ENCODE peak calls at places on chromosomes 5 and 9, in nine cellular contexts. One of them, this sample, is unnamed.
A peak's percentile ranks its signal among the peaks of the same experiment; 100 is the strongest.

GRCh38 chr5:80414113-80414512 is 6.2 kb downstream of the ZFYVE16 start:
- DNase-seq in progenitor cell of endocrine pancreas: no peak
- DNase-seq in body of pancreas: no peak
- DNase-seq in heart left ventricle: no peak
- DNase-seq in right lobe of liver: no peak
- DNase-seq in HFFc6: no peak
- DNase-seq in left lung: no peak
- DNase-seq in psoas muscle: no peak
- DNase-seq in activated CD8-positive, alpha-beta T cell treated with anti-CD3 and anti-CD28 coated beads for 36 hours: no peak
- DNase-seq in this sample: no peak

GRCh38 chr5:77563475-77563874 is 71.4 kb upstream of the WDR41 start:
- DNase-seq in progenitor cell of endocrine pancreas: no peak
- DNase-seq in body of pancreas: no peak
- DNase-seq in heart left ventricle: no peak
- DNase-seq in right lobe of liver: no peak
- DNase-seq in HFFc6: no peak
- DNase-seq in left lung: no peak
- DNase-seq in psoas muscle: no peak
- DNase-seq in activated CD8-positive, alpha-beta T cell treated with anti-CD3 and anti-CD28 coated beads for 36 hours: no peak
- DNase-seq in this sample: no peak

GRCh38 chr5:68875351-68875750 is 218.5 kb upstream of the SLC30A5 start:
- DNase-seq in progenitor cell of endocrine pancreas: no peak
- DNase-seq in body of pancreas: no peak
- DNase-seq in heart left ventricle: no peak
- DNase-seq in right lobe of liver: no peak
- DNase-seq in HFFc6: no peak
- DNase-seq in left lung: no peak
- DNase-seq in psoas muscle: no peak
- DNase-seq in activated CD8-positive, alpha-beta T cell treated with anti-CD3 and anti-CD28 coated beads for 36 hours: peak; percentile 53
- DNase-seq in this sample: no peak

GRCh38 chr5:170584003-170584402 is 80.2 kb downstream of the KCNIP1 start:
- DNase-seq in progenitor cell of endocrine pancreas: no peak
- DNase-seq in body of pancreas: no peak
- DNase-seq in heart left ventricle: no peak
- DNase-seq in right lobe of liver: no peak
- DNase-seq in HFFc6: no peak
- DNase-seq in left lung: no peak
- DNase-seq in psoas muscle: no peak
- DNase-seq in activated CD8-positive, alpha-beta T cell treated with anti-CD3 and anti-CD28 coated beads for 36 hours: no peak
- DNase-seq in this sample: no peak

GRCh38 chr9:117414906-117415583 is at the start of gene ASTN2:
- DNase-seq in progenitor cell of endocrine pancreas: peak; percentile 31
- DNase-seq in body of pancreas: peak; percentile 10
- DNase-seq in heart left ventricle: peak; percentile 27
- DNase-seq in right lobe of liver: peak; percentile 54
- DNase-seq in HFFc6: no peak
- DNase-seq in left lung: no peak
- DNase-seq in psoas muscle: peak; percentile 61
- DNase-seq in activated CD8-positive, alpha-beta T cell treated with anti-CD3 and anti-CD28 coated beads for 36 hours: no peak
- DNase-seq in this sample: no peak

GRCh38 chr5:154614125-154614524 is 136.1 kb upstream of the HAND1 start:
- DNase-seq in progenitor cell of endocrine pancreas: no peak
- DNase-seq in body of pancreas: no peak
- DNase-seq in heart left ventricle: no peak
- DNase-seq in right lobe of liver: no peak
- DNase-seq in HFFc6: no peak
- DNase-seq in left lung: no peak
- DNase-seq in psoas muscle: no peak
- DNase-seq in activated CD8-positive, alpha-beta T cell treated with anti-CD3 and anti-CD28 coated beads for 36 hours: no peak
- DNase-seq in this sample: no peak

GRCh38 chr5:151868451-151868850 is 56.2 kb downstream of the GLRA1 start:
- DNase-seq in progenitor cell of endocrine pancreas: no peak
- DNase-seq in body of pancreas: no peak
- DNase-seq in heart left ventricle: no peak
- DNase-seq in right lobe of liver: no peak
- DNase-seq in HFFc6: no peak
- DNase-seq in left lung: no peak
- DNase-seq in psoas muscle: no peak
- DNase-seq in activated CD8-positive, alpha-beta T cell treated with anti-CD3 and anti-CD28 coated beads for 36 hours: peak; percentile 41
- DNase-seq in this sample: no peak

GRCh38 chr5:141623197-141623596 is 4.4 kb upstream of the DIAPH1 start:
- DNase-seq in progenitor cell of endocrine pancreas: no peak
- DNase-seq in body of pancreas: peak; percentile 45
- DNase-seq in heart left ventricle: no peak
- DNase-seq in right lobe of liver: no peak
- DNase-seq in HFFc6: no peak
- DNase-seq in left lung: no peak
- DNase-seq in psoas muscle: no peak
- DNase-seq in activated CD8-positive, alpha-beta T cell treated with anti-CD3 and anti-CD28 coated beads for 36 hours: peak; percentile 54
- DNase-seq in this sample: no peak

GRCh38 chr5:127812570-127812969 is 109.4 kb downstream of the CCDC192 start:
- DNase-seq in progenitor cell of endocrine pancreas: no peak
- DNase-seq in body of pancreas: no peak
- DNase-seq in heart left ventricle: no peak
- DNase-seq in right lobe of liver: no peak
- DNase-seq in HFFc6: no peak
- DNase-seq in left lung: no peak
- DNase-seq in psoas muscle: no peak
- DNase-seq in activated CD8-positive, alpha-beta T cell treated with anti-CD3 and anti-CD28 coated beads for 36 hours: no peak
- DNase-seq in this sample: peak; percentile 9

GRCh38 chr5:15020731-15021130 is 149.2 kb upstream of the ANKH start:
- DNase-seq in progenitor cell of endocrine pancreas: no peak
- DNase-seq in body of pancreas: no peak
- DNase-seq in heart left ventricle: no peak
- DNase-seq in right lobe of liver: no peak
- DNase-seq in HFFc6: no peak
- DNase-seq in left lung: no peak
- DNase-seq in psoas muscle: no peak
- DNase-seq in activated CD8-positive, alpha-beta T cell treated with anti-CD3 and anti-CD28 coated beads for 36 hours: no peak
- DNase-seq in this sample: no peak

GRCh38 chr9:11086561-11086960 is 473.8 kb upstream of the PTPRD start:
- DNase-seq in progenitor cell of endocrine pancreas: no peak
- DNase-seq in body of pancreas: no peak
- DNase-seq in heart left ventricle: no peak
- DNase-seq in right lobe of liver: no peak
- DNase-seq in HFFc6: no peak
- DNase-seq in left lung: no peak
- DNase-seq in psoas muscle: no peak
- DNase-seq in activated CD8-positive, alpha-beta T cell treated with anti-CD3 and anti-CD28 coated beads for 36 hours: no peak
- DNase-seq in this sample: no peak

GRCh38 chr5:163407034-163407652 is 30.3 kb upstream of the CCNG1 start:
- DNase-seq in progenitor cell of endocrine pancreas: no peak
- DNase-seq in body of pancreas: no peak
- DNase-seq in heart left ventricle: no peak
- DNase-seq in right lobe of liver: no peak
- DNase-seq in HFFc6: no peak
- DNase-seq in left lung: no peak
- DNase-seq in psoas muscle: no peak
- DNase-seq in activated CD8-positive, alpha-beta T cell treated with anti-CD3 and anti-CD28 coated beads for 36 hours: no peak
- DNase-seq in this sample: no peak

GRCh38 chr9:118931941-118932340 is 437.3 kb downstream of the BRINP1 start:
- DNase-seq in progenitor cell of endocrine pancreas: no peak
- DNase-seq in body of pancreas: no peak
- DNase-seq in heart left ventricle: no peak
- DNase-seq in right lobe of liver: no peak
- DNase-seq in HFFc6: no peak
- DNase-seq in left lung: no peak
- DNase-seq in psoas muscle: no peak
- DNase-seq in activated CD8-positive, alpha-beta T cell treated with anti-CD3 and anti-CD28 coated beads for 36 hours: no peak
- DNase-seq in this sample: no peak

GRCh38 chr5:168239325-168239724 is 52.1 kb upstream of the WWC1 start:
- DNase-seq in progenitor cell of endocrine pancreas: no peak
- DNase-seq in body of pancreas: no peak
- DNase-seq in heart left ventricle: no peak
- DNase-seq in right lobe of liver: no peak
- DNase-seq in HFFc6: no peak
- DNase-seq in left lung: no peak
- DNase-seq in psoas muscle: no peak
- DNase-seq in activated CD8-positive, alpha-beta T cell treated with anti-CD3 and anti-CD28 coated beads for 36 hours: no peak
- DNase-seq in this sample: no peak

GRCh38 chr5:107389130-107389553 is 281.6 kb downstream of the EFNA5 start:
- DNase-seq in progenitor cell of endocrine pancreas: no peak
- DNase-seq in body of pancreas: peak; percentile 24
- DNase-seq in heart left ventricle: no peak
- DNase-seq in right lobe of liver: no peak
- DNase-seq in HFFc6: peak; percentile 1
- DNase-seq in left lung: no peak
- DNase-seq in psoas muscle: no peak
- DNase-seq in activated CD8-positive, alpha-beta T cell treated with anti-CD3 and anti-CD28 coated beads for 36 hours: peak; percentile 35
- DNase-seq in this sample: no peak

DNA sequence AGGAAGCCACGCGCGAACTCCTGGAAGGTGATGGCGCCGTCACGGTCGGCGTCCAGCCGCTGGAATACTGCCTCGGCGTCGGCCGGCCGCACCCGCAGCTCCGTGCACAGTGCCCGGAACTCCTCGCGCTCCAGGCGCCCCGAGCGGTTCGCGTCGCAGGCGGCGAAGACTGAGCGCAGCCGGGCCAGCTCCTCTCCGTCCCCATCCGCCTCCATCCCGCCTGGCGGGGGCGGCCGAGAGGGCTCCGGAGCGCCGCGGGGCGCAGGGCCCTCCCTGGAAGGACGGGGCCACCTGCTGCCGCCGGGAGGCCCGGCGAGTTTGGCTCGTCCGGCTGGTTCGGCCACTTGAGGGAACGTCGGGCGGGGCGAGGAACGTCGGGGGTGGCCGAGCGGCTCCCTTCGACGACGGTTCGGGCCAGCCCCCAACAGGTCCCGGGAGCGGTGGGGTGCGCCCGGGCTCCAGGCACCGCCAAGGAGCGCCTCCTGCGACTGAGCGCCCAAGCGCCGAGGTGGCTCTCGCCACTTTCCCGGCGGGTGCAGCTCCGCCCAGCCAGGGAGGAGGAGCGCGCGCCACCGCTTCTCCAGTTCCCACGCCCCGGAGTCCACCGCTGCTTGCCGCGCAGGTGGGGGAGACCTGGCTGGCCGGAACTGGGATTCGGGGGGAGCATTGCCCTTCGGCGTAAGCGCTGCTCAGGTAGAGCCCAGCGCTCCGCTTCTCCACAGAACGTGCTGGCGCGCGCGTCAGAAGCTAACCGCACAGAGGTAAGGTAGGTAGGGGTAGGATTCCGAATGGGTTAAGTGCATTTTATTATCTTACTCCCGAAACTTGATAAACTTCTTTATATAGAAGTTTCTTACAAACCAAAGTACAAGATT is at the start of gene RASEF:
- DNase-seq in progenitor cell of endocrine pancreas: peak; percentile 79
- DNase-seq in body of pancreas: peak; percentile 91
- DNase-seq in heart left ventricle: no peak
- DNase-seq in right lobe of liver: peak; percentile 60
- DNase-seq in HFFc6: no peak
- DNase-seq in left lung: peak; percentile 91
- DNase-seq in psoas muscle: peak; percentile 39
- DNase-seq in activated CD8-positive, alpha-beta T cell treated with anti-CD3 and anti-CD28 coated beads for 36 hours: no peak
- DNase-seq in this sample: peak; percentile 85
- TF ChIP-seq CTCF in progenitor cell of endocrine pancreas: peak; percentile 51
- TF ChIP-seq CTCF in body of pancreas: peak; percentile 53
- TF ChIP-seq CTCF in heart left ventricle: peak; percentile 13
- TF ChIP-seq CTCF in right lobe of liver: no peak
- TF ChIP-seq CTCF in HFFc6: peak; percentile 42
- TF ChIP-seq CTCF in left lung: no peak
- TF ChIP-seq CTCF in psoas muscle: no peak
- TF ChIP-seq CTCF in activated CD8-positive, alpha-beta T cell treated with anti-CD3 and anti-CD28 coated beads for 36 hours: no peak
- TF ChIP-seq CTCF in this sample: peak; percentile 23

GRCh38 chr5:60649288-60649917 is 50.6 kb downstream of the DEPDC1B start:
- DNase-seq in progenitor cell of endocrine pancreas: no peak
- DNase-seq in body of pancreas: no peak
- DNase-seq in heart left ventricle: no peak
- DNase-seq in right lobe of liver: no peak
- DNase-seq in HFFc6: peak; percentile 57
- DNase-seq in left lung: no peak
- DNase-seq in psoas muscle: no peak
- DNase-seq in activated CD8-positive, alpha-beta T cell treated with anti-CD3 and anti-CD28 coated beads for 36 hours: no peak
- DNase-seq in this sample: peak; percentile 62
- TF ChIP-seq CTCF in progenitor cell of endocrine pancreas: peak; percentile 69
- TF ChIP-seq CTCF in body of pancreas: peak; percentile 51
- TF ChIP-seq CTCF in heart left ventricle: peak; percentile 28
- TF ChIP-seq CTCF in right lobe of liver: peak; percentile 65
- TF ChIP-seq CTCF in HFFc6: peak; percentile 88
- TF ChIP-seq CTCF in left lung: peak; percentile 52
- TF ChIP-seq CTCF in psoas muscle: peak; percentile 24
- TF ChIP-seq CTCF in activated CD8-positive, alpha-beta T cell treated with anti-CD3 and anti-CD28 coated beads for 36 hours: peak; percentile 73
- TF ChIP-seq CTCF in this sample: peak; percentile 74

GRCh38 chr5:72246239-72246580 is 73.8 kb downstream of the MRPS27 start:
- DNase-seq in progenitor cell of endocrine pancreas: no peak
- DNase-seq in body of pancreas: no peak
- DNase-seq in heart left ventricle: no peak
- DNase-seq in right lobe of liver: no peak
- DNase-seq in HFFc6: peak; percentile 9
- DNase-seq in left lung: no peak
- DNase-seq in psoas muscle: no peak
- DNase-seq in activated CD8-positive, alpha-beta T cell treated with anti-CD3 and anti-CD28 coated beads for 36 hours: no peak
- DNase-seq in this sample: no peak
- TF ChIP-seq CTCF in progenitor cell of endocrine pancreas: no peak
- TF ChIP-seq CTCF in body of pancreas: peak; percentile 33
- TF ChIP-seq CTCF in heart left ventricle: peak; percentile 9
- TF ChIP-seq CTCF in right lobe of liver: no peak
- TF ChIP-seq CTCF in HFFc6: no peak
- TF ChIP-seq CTCF in left lung: no peak
- TF ChIP-seq CTCF in psoas muscle: no peak
- TF ChIP-seq CTCF in activated CD8-positive, alpha-beta T cell treated with anti-CD3 and anti-CD28 coated beads for 36 hours: no peak
- TF ChIP-seq CTCF in this sample: no peak

GRCh38 chr9:128106181-128106939 is 21.2 kb downstream of the PTGES2 start:
- DNase-seq in progenitor cell of endocrine pancreas: no peak
- DNase-seq in body of pancreas: no peak
- DNase-seq in heart left ventricle: peak; percentile 29
- DNase-seq in right lobe of liver: no peak
- DNase-seq in HFFc6: no peak
- DNase-seq in left lung: peak; percentile 68
- DNase-seq in psoas muscle: peak; percentile 67
- DNase-seq in activated CD8-positive, alpha-beta T cell treated with anti-CD3 and anti-CD28 coated beads for 36 hours: no peak
- DNase-seq in this sample: no peak
- TF ChIP-seq CTCF in progenitor cell of endocrine pancreas: no peak
- TF ChIP-seq CTCF in body of pancreas: no peak
- TF ChIP-seq CTCF in heart left ventricle: no peak
- TF ChIP-seq CTCF in right lobe of liver: no peak
- TF ChIP-seq CTCF in HFFc6: peak; percentile 45
- TF ChIP-seq CTCF in left lung: no peak
- TF ChIP-seq CTCF in psoas muscle: no peak
- TF ChIP-seq CTCF in activated CD8-positive, alpha-beta T cell treated with anti-CD3 and anti-CD28 coated beads for 36 hours: no peak
- TF ChIP-seq CTCF in this sample: no peak

GRCh38 chr9:84238652-84239051 is 101.9 kb downstream of the SLC28A3 start:
- DNase-seq in progenitor cell of endocrine pancreas: no peak
- DNase-seq in body of pancreas: no peak
- DNase-seq in heart left ventricle: no peak
- DNase-seq in right lobe of liver: no peak
- DNase-seq in HFFc6: no peak
- DNase-seq in left lung: no peak
- DNase-seq in psoas muscle: no peak
- DNase-seq in activated CD8-positive, alpha-beta T cell treated with anti-CD3 and anti-CD28 coated beads for 36 hours: peak; percentile 8
- DNase-seq in this sample: no peak
- TF ChIP-seq CTCF in progenitor cell of endocrine pancreas: peak; percentile 8
- TF ChIP-seq CTCF in body of pancreas: no peak
- TF ChIP-seq CTCF in heart left ventricle: no peak
- TF ChIP-seq CTCF in right lobe of liver: no peak
- TF ChIP-seq CTCF in HFFc6: peak; percentile 59
- TF ChIP-seq CTCF in left lung: no peak
- TF ChIP-seq CTCF in psoas muscle: no peak
- TF ChIP-seq CTCF in activated CD8-positive, alpha-beta T cell treated with anti-CD3 and anti-CD28 coated beads for 36 hours: no peak
- TF ChIP-seq CTCF in this sample: no peak

This sample was measured in hepatocyte.